ENCODE peak calls at places on chromosomes 12 and 14, in four cellular contexts. One of them, this sample, is unnamed.

GRCh38 chr12:127290251-127290650 is 976.7 kb upstream of the TMEM132C start:
- DNase-seq in cardiac muscle cell: no peak
- DNase-seq in dorsolateral prefrontal cortex: no peak
- DNase-seq in A549: no peak
- DNase-seq in this sample: no peak

GRCh38 chr14:91510171-91511013 is at the start of gene PPP4R3A:
- DNase-seq in cardiac muscle cell: peak
- DNase-seq in A549: peak
- DNase-seq in dorsolateral prefrontal cortex: peak
- DNase-seq in this sample: peak

GRCh38 chr12:54039417-54040147 is 6.7 kb downstream of the HOXC5 start:
- DNase-seq in A549: no peak
- DNase-seq in cardiac muscle cell: no peak
- DNase-seq in dorsolateral prefrontal cortex: no peak
- DNase-seq in this sample: no peak

GRCh38 chr12:2221030-2221621 is 168.3 kb downstream of the CACNA1C start:
- DNase-seq in A549: no peak
- DNase-seq in dorsolateral prefrontal cortex: no peak
- DNase-seq in cardiac muscle cell: no peak
- DNase-seq in this sample: no peak

GRCh38 chr12:131983554-131983953 is 33.8 kb downstream of the EP400 start:
- DNase-seq in cardiac muscle cell: no peak
- DNase-seq in dorsolateral prefrontal cortex: no peak
- DNase-seq in A549: no peak
- DNase-seq in this sample: no peak

GRCh38 chr14:75831971-75832370 is 149.8 kb downstream of the TGFB3 start:
- DNase-seq in cardiac muscle cell: no peak
- DNase-seq in dorsolateral prefrontal cortex: no peak
- DNase-seq in A549: peak
- DNase-seq in this sample: peak

GRCh38 chr14:50061664-50062437 is 54.5 kb downstream of the VCPKMT start:
- DNase-seq in cardiac muscle cell: peak
- DNase-seq in dorsolateral prefrontal cortex: no peak
- DNase-seq in A549: no peak
- DNase-seq in this sample: peak

GRCh38 chr12:27123642-27124041 is 41.3 kb upstream of the C12orf71 start:
- DNase-seq in A549: peak
- DNase-seq in cardiac muscle cell: peak
- DNase-seq in dorsolateral prefrontal cortex: no peak
- DNase-seq in this sample: no peak

GRCh38 chr12:48532601-48533000 is 7.2 kb downstream of the OR8S1 start:
- DNase-seq in cardiac muscle cell: no peak
- DNase-seq in A549: no peak
- DNase-seq in dorsolateral prefrontal cortex: no peak
- DNase-seq in this sample: no peak

GRCh38 chr12:28866715-28867503 is 282.2 kb upstream of the FAR2 start:
- DNase-seq in dorsolateral prefrontal cortex: no peak
- DNase-seq in cardiac muscle cell: no peak
- DNase-seq in A549: no peak
- DNase-seq in this sample: no peak

GRCh38 chr14:60275932-60276331 is 26.9 kb downstream of the PPM1A start:
- DNase-seq in cardiac muscle cell: no peak
- DNase-seq in A549: no peak
- DNase-seq in dorsolateral prefrontal cortex: no peak
- DNase-seq in this sample: no peak

GRCh38 chr14:60274448-60274847 is 25.4 kb downstream of the PPM1A start:
- DNase-seq in cardiac muscle cell: no peak
- DNase-seq in A549: no peak
- DNase-seq in dorsolateral prefrontal cortex: no peak
- DNase-seq in this sample: no peak

GRCh38 chr14:60277605-60278190 is 28.7 kb downstream of the PPM1A start:
- DNase-seq in dorsolateral prefrontal cortex: no peak
- DNase-seq in cardiac muscle cell: no peak
- DNase-seq in A549: no peak
- DNase-seq in this sample: no peak

GRCh38 chr14:60276347-60276746 is 27.3 kb downstream of the PPM1A start:
- DNase-seq in cardiac muscle cell: no peak
- DNase-seq in dorsolateral prefrontal cortex: no peak
- DNase-seq in A549: no peak
- DNase-seq in this sample: no peak

GRCh38 chr14:60272177-60272576 is 23.2 kb downstream of the PPM1A start:
- DNase-seq in dorsolateral prefrontal cortex: no peak
- DNase-seq in A549: no peak
- DNase-seq in cardiac muscle cell: no peak
- DNase-seq in this sample: no peak
- TF ChIP-seq CTCF in dorsolateral prefrontal cortex: no peak
- TF ChIP-seq CTCF in A549: no peak
- TF ChIP-seq CTCF in cardiac muscle cell: no peak
- TF ChIP-seq CTCF in this sample: no peak

DNA sequence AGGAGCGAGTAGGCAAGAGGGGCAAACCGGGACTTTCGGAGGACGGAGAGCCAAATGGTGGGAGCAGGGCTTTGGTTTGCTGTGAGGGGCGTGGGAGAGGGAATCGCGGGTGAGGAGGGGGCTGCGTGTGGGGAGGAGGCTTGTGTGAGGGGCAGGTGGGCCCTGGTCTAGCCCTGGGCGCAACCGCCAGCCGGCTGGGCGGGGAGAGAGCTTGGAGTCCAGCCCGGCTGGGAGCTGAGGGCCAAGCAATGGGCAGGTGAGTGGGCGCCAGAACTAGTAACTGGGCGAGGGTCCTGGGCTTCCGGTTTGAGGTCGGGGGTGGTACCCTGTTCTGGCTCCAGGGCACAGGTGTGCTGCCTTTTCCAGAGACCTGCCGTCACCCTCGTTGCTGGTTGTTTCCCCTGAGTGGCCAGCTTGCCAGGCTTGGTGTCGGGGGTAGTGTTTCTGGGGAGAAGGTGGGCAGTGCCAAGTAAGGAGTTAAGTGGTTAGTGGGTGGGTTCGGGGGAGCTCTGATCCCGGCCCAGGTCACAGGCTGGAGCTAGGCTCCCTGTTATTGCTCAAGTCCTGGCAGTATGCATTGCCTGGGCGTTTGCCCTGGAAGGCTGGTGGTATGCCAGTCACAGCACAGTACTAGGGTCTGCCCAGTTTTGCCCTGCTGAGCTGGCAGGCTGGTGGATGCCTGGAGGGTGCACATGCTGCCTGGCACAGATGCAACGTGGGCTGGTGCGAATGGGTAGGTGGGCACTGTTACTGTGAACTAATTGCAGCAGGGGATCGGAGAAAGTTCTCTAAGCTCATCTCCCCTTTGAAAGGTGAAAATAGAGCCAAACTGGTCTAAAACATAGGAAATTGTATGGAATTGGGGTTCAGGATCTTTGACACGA is 654 bp downstream of the CIPC start:
- DNase-seq in A549: no peak
- DNase-seq in dorsolateral prefrontal cortex: peak
- DNase-seq in cardiac muscle cell: peak
- DNase-seq in this sample: peak
- TF ChIP-seq CTCF in A549: no peak
- TF ChIP-seq CTCF in dorsolateral prefrontal cortex: no peak
- TF ChIP-seq CTCF in cardiac muscle cell: no peak
- TF ChIP-seq CTCF in this sample: no peak

DNA sequence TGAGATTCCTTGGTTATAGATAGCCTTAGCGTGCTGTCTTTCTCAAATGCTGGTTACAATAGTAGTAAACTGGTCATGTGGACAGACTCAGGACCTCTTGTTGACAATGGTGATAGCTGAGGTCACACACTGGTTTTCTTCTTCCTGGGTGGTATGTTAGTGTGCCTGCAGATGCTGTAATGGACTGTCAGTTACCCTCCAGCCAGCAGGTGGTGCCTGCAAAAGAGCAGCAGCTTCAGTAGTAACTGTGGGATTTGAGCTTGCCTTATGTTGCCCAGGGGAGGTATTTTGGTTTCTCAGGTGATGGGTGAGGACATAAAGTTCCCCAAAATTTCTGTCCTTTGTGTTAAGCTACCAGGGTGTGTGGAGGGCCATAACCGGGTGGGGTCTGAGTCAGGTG is 33.7 kb upstream of the SCAF11 start:
- DNase-seq in cardiac muscle cell: no peak
- DNase-seq in dorsolateral prefrontal cortex: no peak
- DNase-seq in A549: peak
- DNase-seq in this sample: no peak
- TF ChIP-seq CTCF in cardiac muscle cell: no peak
- TF ChIP-seq CTCF in dorsolateral prefrontal cortex: no peak
- TF ChIP-seq CTCF in A549: no peak
- TF ChIP-seq CTCF in this sample: no peak

GRCh38 chr12:39071611-39072010 is 166.2 kb upstream of the CPNE8 start:
- DNase-seq in dorsolateral prefrontal cortex: no peak
- DNase-seq in cardiac muscle cell: no peak
- DNase-seq in A549: no peak
- DNase-seq in this sample: no peak
- TF ChIP-seq CTCF in dorsolateral prefrontal cortex: no peak
- TF ChIP-seq CTCF in cardiac muscle cell: no peak
- TF ChIP-seq CTCF in A549: no peak
- TF ChIP-seq CTCF in this sample: no peak

GRCh38 chr14:76872796-76873432 is 46.7 kb downstream of the LRRC74A start:
- DNase-seq in cardiac muscle cell: peak
- DNase-seq in A549: peak
- DNase-seq in dorsolateral prefrontal cortex: peak
- DNase-seq in this sample: peak

GRCh38 chr14:76866469-76866868 is 40.3 kb downstream of the LRRC74A start:
- DNase-seq in A549: no peak
- DNase-seq in cardiac muscle cell: no peak
- DNase-seq in dorsolateral prefrontal cortex: no peak
- DNase-seq in this sample: no peak

GRCh38 chr14:76867536-76868452 is 41.6 kb downstream of the LRRC74A start:
- DNase-seq in cardiac muscle cell: no peak
- DNase-seq in dorsolateral prefrontal cortex: no peak
- DNase-seq in A549: no peak
- DNase-seq in this sample: no peak

GRCh38 chr14:76868453-76869170 is 42.4 kb downstream of the LRRC74A start:
- DNase-seq in cardiac muscle cell: no peak
- DNase-seq in A549: no peak
- DNase-seq in dorsolateral prefrontal cortex: no peak
- DNase-seq in this sample: no peak

GRCh38 chr14:76870146-76870545 is 43.9 kb downstream of the LRRC74A start:
- DNase-seq in cardiac muscle cell: peak
- DNase-seq in dorsolateral prefrontal cortex: no peak
- DNase-seq in A549: peak
- DNase-seq in this sample: peak
- TF ChIP-seq CTCF in cardiac muscle cell: no peak
- TF ChIP-seq CTCF in dorsolateral prefrontal cortex: no peak
- TF ChIP-seq CTCF in A549: peak
- TF ChIP-seq CTCF in this sample: peak

DNA sequence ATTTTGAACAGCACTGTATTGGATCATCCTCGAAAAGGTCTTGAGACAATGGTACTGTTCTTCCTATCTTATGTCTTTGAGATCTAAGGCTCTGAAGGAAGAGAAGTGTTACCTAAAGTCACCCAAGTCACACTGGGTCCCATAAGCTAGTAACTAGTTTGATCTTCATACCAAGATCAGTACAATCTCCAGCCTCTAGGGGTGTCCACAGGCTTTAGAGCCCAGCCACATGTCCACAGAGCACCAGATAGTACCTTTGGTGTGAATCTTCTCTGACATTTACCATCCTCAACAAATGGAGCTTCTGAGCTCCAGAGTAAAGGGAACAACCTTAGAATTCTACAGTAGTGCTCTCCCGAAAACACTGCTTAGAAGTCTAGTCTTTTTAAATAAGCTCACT is 78.7 kb downstream of the KSR2 start:
- DNase-seq in dorsolateral prefrontal cortex: no peak
- DNase-seq in A549: peak
- DNase-seq in cardiac muscle cell: no peak
- DNase-seq in this sample: no peak
- TF ChIP-seq CTCF in dorsolateral prefrontal cortex: no peak
- TF ChIP-seq CTCF in A549: no peak
- TF ChIP-seq CTCF in cardiac muscle cell: no peak
- TF ChIP-seq CTCF in this sample: no peak

GRCh38 chr12:130014485-130014807 is 110.6 kb upstream of the TMEM132D start:
- DNase-seq in cardiac muscle cell: peak
- DNase-seq in dorsolateral prefrontal cortex: peak
- DNase-seq in A549: peak
- DNase-seq in this sample: no peak
- TF ChIP-seq CTCF in cardiac muscle cell: no peak
- TF ChIP-seq CTCF in dorsolateral prefrontal cortex: no peak
- TF ChIP-seq CTCF in A549: no peak
- TF ChIP-seq CTCF in this sample: no peak

GRCh38 chr12:15520844-15521243 is 198.5 kb downstream of the PTPRO start:
- DNase-seq in cardiac muscle cell: no peak
- DNase-seq in A549: no peak
- DNase-seq in dorsolateral prefrontal cortex: no peak
- DNase-seq in this sample: no peak

GRCh38 chr12:15526033-15526432 is 203.7 kb downstream of the PTPRO start:
- DNase-seq in cardiac muscle cell: no peak
- DNase-seq in dorsolateral prefrontal cortex: no peak
- DNase-seq in A549: peak
- DNase-seq in this sample: no peak

GRCh38 chr12:15520083-15520482 is 197.8 kb downstream of the PTPRO start:
- DNase-seq in cardiac muscle cell: no peak
- DNase-seq in A549: no peak
- DNase-seq in dorsolateral prefrontal cortex: no peak
- DNase-seq in this sample: peak

GRCh38 chr12:15525414-15525813 is 203.1 kb downstream of the PTPRO start:
- DNase-seq in A549: no peak
- DNase-seq in cardiac muscle cell: no peak
- DNase-seq in dorsolateral prefrontal cortex: no peak
- DNase-seq in this sample: no peak

GRCh38 chr12:15522574-15523187 is 200.4 kb downstream of the PTPRO start:
- DNase-seq in A549: peak
- DNase-seq in dorsolateral prefrontal cortex: no peak
- DNase-seq in cardiac muscle cell: peak
- DNase-seq in this sample: peak
- TF ChIP-seq CTCF in A549: peak
- TF ChIP-seq CTCF in dorsolateral prefrontal cortex: peak
- TF ChIP-seq CTCF in cardiac muscle cell: peak
- TF ChIP-seq CTCF in this sample: peak